ENCODE peak calls at places on chromosomes 1 and 21, in five cellular contexts. One of them, this sample, is unnamed.

GRCh38 chr1:166193057-166193456 is 26.3 kb upstream of the FAM78B start:
- DNase-seq in NT2/D1: no peak
- DNase-seq in HepG2: no peak
- DNase-seq in HEK293T: no peak
- DNase-seq in H1: no peak
- DNase-seq in this sample: no peak

GRCh38 chr1:112263464-112263863 is 132.6 kb upstream of the CTTNBP2NL start:
- DNase-seq in NT2/D1: no peak
- DNase-seq in HepG2: no peak
- DNase-seq in HEK293T: no peak
- DNase-seq in H1: no peak
- DNase-seq in this sample: no peak

GRCh38 chr1:164440222-164440621 is 118.8 kb upstream of the PBX1 start:
- DNase-seq in NT2/D1: no peak
- DNase-seq in HepG2: no peak
- DNase-seq in HEK293T: peak
- DNase-seq in H1: no peak
- DNase-seq in this sample: no peak

GRCh38 chr1:6245086-6245868 is 1.3 kb downstream of the HES3 start:
- DNase-seq in NT2/D1: no peak
- DNase-seq in HepG2: peak
- DNase-seq in HEK293T: peak
- DNase-seq in H1: peak
- DNase-seq in this sample: no peak

GRCh38 chr1:17624540-17625256 is 85.2 kb downstream of the ARHGEF10L start:
- DNase-seq in NT2/D1: no peak
- DNase-seq in HepG2: no peak
- DNase-seq in HEK293T: no peak
- DNase-seq in H1: no peak
- DNase-seq in this sample: no peak

GRCh38 chr1:108719654-108720435 is 7.1 kb downstream of the FNDC7 start:
- DNase-seq in NT2/D1: no peak
- DNase-seq in HepG2: peak
- DNase-seq in HEK293T: no peak
- DNase-seq in H1: no peak
- DNase-seq in this sample: no peak

GRCh38 chr1:154860154-154860870 is 9.8 kb downstream of the KCNN3 start:
- DNase-seq in NT2/D1: no peak
- DNase-seq in HepG2: no peak
- DNase-seq in HEK293T: no peak
- DNase-seq in H1: no peak
- DNase-seq in this sample: peak

GRCh38 chr21:42970946-42971653 is 3.3 kb upstream of the PKNOX1 start:
- DNase-seq in NT2/D1: no peak
- DNase-seq in HepG2: no peak
- DNase-seq in HEK293T: no peak
- DNase-seq in H1: no peak
- DNase-seq in this sample: no peak

GRCh38 chr1:21115098-21115760 is 61.5 kb downstream of the EIF4G3 start:
- DNase-seq in NT2/D1: no peak
- DNase-seq in HepG2: peak
- DNase-seq in HEK293T: no peak
- DNase-seq in H1: no peak
- DNase-seq in this sample: no peak

GRCh38 chr1:30342535-30343141 is 380.7 kb downstream of the MATN1 start:
- DNase-seq in NT2/D1: no peak
- DNase-seq in HepG2: no peak
- DNase-seq in HEK293T: no peak
- DNase-seq in H1: peak
- DNase-seq in this sample: no peak

GRCh38 chr1:12636098-12636950 is 7.6 kb upstream of the AADACL4 start:
- DNase-seq in NT2/D1: no peak
- DNase-seq in HepG2: no peak
- DNase-seq in HEK293T: no peak
- DNase-seq in H1: peak
- DNase-seq in this sample: no peak

DNA sequence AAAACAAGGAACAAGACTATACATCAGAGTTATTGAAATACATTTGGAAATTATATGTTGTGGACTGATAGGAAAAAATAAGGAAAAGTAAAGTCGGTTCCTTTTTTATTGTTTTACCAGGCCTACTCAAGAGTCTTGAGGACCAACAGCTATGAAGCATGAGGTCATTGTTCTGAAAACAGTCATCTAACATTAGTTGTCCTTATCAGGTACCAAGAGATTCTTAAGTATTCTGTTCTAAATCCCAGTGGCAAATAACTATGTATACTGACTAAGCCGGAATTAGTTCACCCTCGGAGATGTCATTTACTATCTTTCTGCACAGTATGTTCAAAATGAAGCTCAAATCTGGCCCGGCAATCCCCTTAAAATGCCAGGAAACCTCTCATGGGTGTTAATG is 585 bp downstream of the ADGRL4 start:
- DNase-seq in NT2/D1: no peak
- DNase-seq in HepG2: no peak
- DNase-seq in HEK293T: no peak
- DNase-seq in H1: no peak
- DNase-seq in this sample: no peak
- TF ChIP-seq SUZ12 in NT2/D1: no peak
- TF ChIP-seq SUZ12 in HepG2: no peak
- TF ChIP-seq SUZ12 in HEK293T: no peak
- TF ChIP-seq SUZ12 in H1: no peak
- TF ChIP-seq SUZ12 in this sample: no peak

GRCh38 chr1:57015071-57015470 is 49.3 kb upstream of the C8B start:
- DNase-seq in NT2/D1: no peak
- DNase-seq in HepG2: no peak
- DNase-seq in HEK293T: no peak
- DNase-seq in H1: no peak
- DNase-seq in this sample: no peak

GRCh38 chr1:57018119-57018518 is 52.3 kb upstream of the C8B start:
- DNase-seq in NT2/D1: no peak
- DNase-seq in HepG2: no peak
- DNase-seq in HEK293T: no peak
- DNase-seq in H1: no peak
- DNase-seq in this sample: no peak

GRCh38 chr1:57017717-57018116 is 51.9 kb upstream of the C8B start:
- DNase-seq in NT2/D1: peak
- DNase-seq in HepG2: peak
- DNase-seq in HEK293T: peak
- DNase-seq in H1: peak
- DNase-seq in this sample: no peak

GRCh38 chr1:57019240-57019805 is 53.5 kb upstream of the C8B start:
- DNase-seq in NT2/D1: no peak
- DNase-seq in HepG2: no peak
- DNase-seq in HEK293T: no peak
- DNase-seq in H1: no peak
- DNase-seq in this sample: no peak

DNA sequence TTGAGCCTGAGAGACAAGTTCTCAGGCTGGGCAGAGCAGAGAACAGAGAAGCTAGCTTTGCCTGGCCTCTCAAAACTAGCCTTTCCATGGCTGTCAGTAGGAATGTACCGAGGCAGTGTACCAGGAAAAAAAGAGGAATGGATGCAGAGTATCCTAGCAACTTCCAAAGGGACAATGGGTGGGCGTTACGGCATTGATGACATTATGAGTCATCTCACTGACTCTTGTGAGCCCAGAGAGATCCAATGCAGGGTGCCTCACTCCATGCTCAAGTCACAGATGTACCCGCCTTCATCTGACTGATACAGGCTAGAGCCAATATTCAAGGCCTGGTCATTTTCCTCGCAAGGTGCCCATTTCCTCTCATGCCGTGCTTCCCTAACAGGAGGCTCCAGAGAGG is 51.4 kb upstream of the C8B start:
- DNase-seq in NT2/D1: peak
- DNase-seq in HepG2: peak
- DNase-seq in HEK293T: no peak
- DNase-seq in H1: no peak
- DNase-seq in this sample: no peak
- TF ChIP-seq SUZ12 in NT2/D1: no peak
- TF ChIP-seq SUZ12 in HepG2: no peak
- TF ChIP-seq SUZ12 in HEK293T: no peak
- TF ChIP-seq SUZ12 in H1: no peak
- TF ChIP-seq SUZ12 in this sample: no peak

GRCh38 chr1:9302745-9303524 is 10.2 kb downstream of the SPSB1 start:
- DNase-seq in NT2/D1: no peak
- DNase-seq in HepG2: no peak
- DNase-seq in HEK293T: no peak
- DNase-seq in H1: no peak
- DNase-seq in this sample: no peak
- TF ChIP-seq SUZ12 in NT2/D1: no peak
- TF ChIP-seq SUZ12 in HepG2: no peak
- TF ChIP-seq SUZ12 in HEK293T: no peak
- TF ChIP-seq SUZ12 in H1: no peak
- TF ChIP-seq SUZ12 in this sample: no peak

GRCh38 chr1:98044071-98044697 is 123.3 kb upstream of the DPYD start:
- DNase-seq in NT2/D1: no peak
- DNase-seq in HepG2: no peak
- DNase-seq in HEK293T: no peak
- DNase-seq in H1: peak
- DNase-seq in this sample: no peak

GRCh38 chr1:98044766-98045165 is 123.9 kb upstream of the DPYD start:
- DNase-seq in NT2/D1: no peak
- DNase-seq in HepG2: no peak
- DNase-seq in HEK293T: no peak
- DNase-seq in H1: peak
- DNase-seq in this sample: no peak

GRCh38 chr1:98046031-98046641 is 125.3 kb upstream of the DPYD start:
- DNase-seq in NT2/D1: no peak
- DNase-seq in HepG2: no peak
- DNase-seq in HEK293T: no peak
- DNase-seq in H1: peak
- DNase-seq in this sample: no peak

GRCh38 chr1:98048234-98048633 is 127.4 kb upstream of the DPYD start:
- DNase-seq in NT2/D1: peak
- DNase-seq in HepG2: peak
- DNase-seq in HEK293T: peak
- DNase-seq in H1: peak
- DNase-seq in this sample: no peak

GRCh38 chr1:98045211-98046030 is 124.6 kb upstream of the DPYD start:
- DNase-seq in NT2/D1: no peak
- DNase-seq in HepG2: no peak
- DNase-seq in HEK293T: no peak
- DNase-seq in H1: peak
- DNase-seq in this sample: no peak
- TF ChIP-seq SUZ12 in NT2/D1: no peak
- TF ChIP-seq SUZ12 in HepG2: no peak
- TF ChIP-seq SUZ12 in HEK293T: no peak
- TF ChIP-seq SUZ12 in H1: no peak
- TF ChIP-seq SUZ12 in this sample: no peak

GRCh38 chr21:46160563-46161179 is 5.3 kb upstream of the FTCD start:
- DNase-seq in NT2/D1: no peak
- DNase-seq in HepG2: no peak
- DNase-seq in HEK293T: no peak
- DNase-seq in H1: no peak
- DNase-seq in this sample: no peak

GRCh38 chr21:46159390-46159789 is 4.0 kb upstream of the FTCD start:
- DNase-seq in NT2/D1: no peak
- DNase-seq in HepG2: no peak
- DNase-seq in HEK293T: no peak
- DNase-seq in H1: peak
- DNase-seq in this sample: no peak

GRCh38 chr21:46161800-46162592 is 6.6 kb upstream of the FTCD start:
- DNase-seq in NT2/D1: no peak
- DNase-seq in HepG2: no peak
- DNase-seq in HEK293T: no peak
- DNase-seq in H1: peak
- DNase-seq in this sample: no peak

GRCh38 chr21:46159841-46160562 is 4.6 kb upstream of the FTCD start:
- DNase-seq in NT2/D1: no peak
- DNase-seq in HepG2: no peak
- DNase-seq in HEK293T: no peak
- DNase-seq in H1: no peak
- DNase-seq in this sample: no peak

DNA sequence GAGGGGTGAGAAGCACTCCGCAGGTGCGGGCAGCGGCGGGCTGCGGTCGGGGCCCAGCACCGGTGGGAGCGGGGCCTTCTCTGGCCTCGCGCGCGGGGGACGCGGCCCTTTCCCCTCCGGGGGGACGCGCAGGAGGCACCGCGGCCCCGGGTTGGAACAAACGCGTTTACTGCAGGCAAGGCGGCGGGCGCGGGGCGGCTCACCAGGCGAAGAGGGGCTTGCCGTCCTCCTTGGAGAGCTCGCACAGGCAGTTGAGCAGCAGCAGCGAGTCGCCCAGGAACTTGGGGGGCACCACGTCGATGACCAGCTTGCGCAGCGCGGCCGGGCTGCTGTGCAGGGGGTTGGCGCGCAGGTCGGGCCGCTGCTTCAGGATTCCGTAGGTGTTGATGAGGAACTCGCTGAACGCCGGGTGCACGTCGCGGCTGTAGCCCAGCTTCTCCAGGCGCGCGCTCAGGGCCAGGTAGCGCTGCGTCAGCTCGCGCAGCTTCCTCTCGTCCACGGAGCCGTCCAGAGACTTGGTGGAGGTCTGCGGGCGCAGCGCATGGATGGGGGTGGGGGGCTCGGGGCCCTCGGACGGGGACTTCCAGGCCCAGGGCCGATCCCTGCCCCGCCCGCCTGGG is 5.9 kb upstream of the FTCD start:
- DNase-seq in NT2/D1: no peak
- DNase-seq in HepG2: no peak
- DNase-seq in HEK293T: no peak
- DNase-seq in H1: peak
- DNase-seq in this sample: no peak
- TF ChIP-seq SUZ12 in NT2/D1: no peak
- TF ChIP-seq SUZ12 in HepG2: no peak
- TF ChIP-seq SUZ12 in HEK293T: no peak
- TF ChIP-seq SUZ12 in H1: no peak
- TF ChIP-seq SUZ12 in this sample: no peak